ENCODE peak calls at places on chromosomes 11 and 22, in six cellular contexts. O is iris pigment epithelial cell, I is NCI-H69, N is Peyer's patch, G is activated T-helper 1 cell treated with Interleukin-2 at 50 U/mL for 16 hours, Q is T follicular helper cell. Y is an unnamed sample.

GRCh38 chr22:40196628-40197027 is 18.9 kb downstream of the TNRC6B start:
- DNase-seq in O (peak), I (peak), N (no peak), G (no peak), Q (no peak), Y (peak)

GRCh38 chr11:121958978-121959340 is 157.1 kb downstream of the BLID start:
- DNase-seq in O (no peak), I (no peak), N (no peak), G (no peak), Q (no peak), Y (no peak)

GRCh38 chr11:104705475-104706195 is 192.6 kb downstream of the CASP12 start:
- DNase-seq in O (peak), I (peak), N (no peak), G (peak), Q (peak), Y (peak)

GRCh38 chr11:66050581-66051231 is 1.5 kb upstream of the SF3B2 start:
- DNase-seq in O (no peak), I (no peak), N (no peak), G (no peak), Q (no peak), Y (no peak)

GRCh38 chr11:57792060-57792541 is 30.5 kb downstream of the CTNND1 start:
- DNase-seq in O (peak), I (no peak), N (peak), G (peak), Q (peak), Y (peak)

GRCh38 chr11:76642341-76642740 is 28.2 kb downstream of the LRRC32 start:
- DNase-seq in O (no peak), I (peak), N (peak), G (no peak), Q (no peak), Y (no peak)

GRCh38 chr11:17156283-17156682 is 51.5 kb downstream of the PIK3C2A start:
- DNase-seq in O (no peak), I (no peak), N (no peak), G (no peak), Q (no peak), Y (no peak)

GRCh38 chr11:17649696-17650600 is 69.4 kb upstream of the MYOD1 start:
- DNase-seq in O (peak), I (no peak), N (no peak), G (no peak), Q (no peak), Y (no peak)

GRCh38 chr22:43128928-43129424 is 14.2 kb downstream of the MCAT start:
- DNase-seq in O (no peak), I (peak), N (peak), G (no peak), Q (no peak), Y (no peak)

GRCh38 chr11:111423250-111423615 is 44.2 kb upstream of the POU2AF1 start:
- DNase-seq in O (no peak), I (no peak), N (no peak), G (no peak), Q (no peak), Y (no peak)

GRCh38 chr11:47104337-47104950 is 72.2 kb downstream of the ARFGAP2 start:
- DNase-seq in O (peak), I (peak), N (no peak), G (no peak), Q (no peak), Y (peak)

Y was measured in mesenchymal stem cell.